ENCODE peak calls at places on chromosome 1, in seven cellular contexts. S, T, L, N, M, F and I are unnamed samples.

GRCh38 chr1:186315585-186315984 is 59.5 kb downstream of the TPR start:
- DNase-seq in T (no peak), L (no peak), N (no peak), S (no peak), F (no peak), M (no peak), I (no peak)

GRCh38 chr1:236657398-236657797 is 28.9 kb upstream of the ACTN2 start:
- DNase-seq in S (no peak), L (no peak), F (no peak), M (no peak), T (no peak), N (no peak), I (no peak)

GRCh38 chr1:167683641-167684502 is 37.9 kb upstream of the MPZL1 start:
- DNase-seq in S (peak), T (peak), N (peak), L (no peak), M (peak), F (no peak), I (peak)

GRCh38 chr1:183807549-183808168 is 2.7 kb downstream of the RGL1 start:
- DNase-seq in F (peak), N (peak), S (no peak), M (peak), L (no peak), T (no peak), I (peak)

GRCh38 chr1:167344605-167345385 is 124.1 kb downstream of the POU2F1 start:
- DNase-seq in T (no peak), S (no peak), F (no peak), M (no peak), L (no peak), N (peak), I (peak)

GRCh38 chr1:21664806-21665588 is 4.2 kb downstream of the RAP1GAP start:
- DNase-seq in T (no peak), S (no peak), F (no peak), L (no peak), N (no peak), M (no peak), I (no peak)

GRCh38 chr1:6028042-6028895 is 17.4 kb upstream of the KCNAB2 start:
- DNase-seq in N (no peak), L (no peak), M (no peak), F (no peak), T (no peak), S (no peak), I (peak)

GRCh38 chr1:12173631-12174121 is 6.9 kb downstream of the TNFRSF1B start:
- DNase-seq in N (no peak), S (no peak), F (no peak), L (no peak), T (peak), M (no peak), I (peak)

GRCh38 chr1:31954607-31955283 is 16.6 kb upstream of the PTP4A2 start:
- DNase-seq in L (peak), S (peak), N (peak), M (peak), F (peak), T (peak), I (peak)

GRCh38 chr1:247452447-247453039 is 5.4 kb downstream of the OR2B11 start:
- DNase-seq in T (no peak), L (no peak), M (no peak), S (peak), F (no peak), N (no peak), I (no peak)

GRCh38 chr1:224106568-224107281 is 7.2 kb upstream of the FBXO28 start:
- DNase-seq in L (peak), F (peak), S (peak), T (no peak), M (peak), N (peak), I (peak)

GRCh38 chr1:51346086-51346942 is 16.0 kb upstream of the TTC39A start:
- DNase-seq in S (no peak), N (no peak), F (no peak), T (no peak), M (no peak), L (no peak), I (no peak)

DNA sequence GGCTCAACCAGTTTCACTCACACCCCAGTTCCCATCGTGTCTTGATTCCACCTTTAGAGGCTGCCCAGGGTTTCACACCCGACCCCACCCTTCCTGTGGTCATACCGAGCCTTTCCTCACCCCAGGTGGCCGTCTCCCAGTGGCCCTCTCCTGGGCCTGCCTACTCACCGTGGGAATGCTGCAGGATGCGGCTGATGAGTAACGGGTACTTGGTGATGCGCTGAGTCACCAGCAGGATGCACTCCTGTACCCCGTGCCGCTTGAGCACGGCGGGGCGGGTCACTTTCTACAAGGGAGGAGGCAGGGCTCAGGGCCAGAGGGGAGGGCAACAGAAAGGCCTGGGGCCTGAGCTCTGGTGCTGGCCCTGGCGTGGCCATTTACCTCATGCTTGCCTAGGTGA is 16.4 kb downstream of the ARHGEF2 start:
- DNase-seq in S (no peak), T (peak), F (peak), L (peak), N (peak), M (peak), I (peak)
- H3K4me3 ChIP-seq in S (no peak), T (no peak), F (no peak), L (peak), N (no peak), M (no peak), I (no peak)

GRCh38 chr1:202204065-202204464 is 10.5 kb downstream of the LGR6 start:
- DNase-seq in N (no peak), L (no peak), F (no peak), T (no peak), S (peak), M (no peak), I (no peak)

GRCh38 chr1:202203238-202204039 is 9.8 kb downstream of the LGR6 start:
- DNase-seq in T (no peak), L (no peak), F (no peak), S (no peak), M (no peak), N (no peak), I (no peak)

GRCh38 chr1:202208458-202208857 is 14.9 kb downstream of the LGR6 start:
- DNase-seq in L (no peak), S (no peak), N (no peak), F (no peak), M (no peak), T (no peak), I (no peak)

GRCh38 chr1:202207292-202207691 is 13.7 kb downstream of the LGR6 start:
- DNase-seq in F (peak), M (peak), L (no peak), N (peak), T (peak), S (peak), I (peak)

DNA sequence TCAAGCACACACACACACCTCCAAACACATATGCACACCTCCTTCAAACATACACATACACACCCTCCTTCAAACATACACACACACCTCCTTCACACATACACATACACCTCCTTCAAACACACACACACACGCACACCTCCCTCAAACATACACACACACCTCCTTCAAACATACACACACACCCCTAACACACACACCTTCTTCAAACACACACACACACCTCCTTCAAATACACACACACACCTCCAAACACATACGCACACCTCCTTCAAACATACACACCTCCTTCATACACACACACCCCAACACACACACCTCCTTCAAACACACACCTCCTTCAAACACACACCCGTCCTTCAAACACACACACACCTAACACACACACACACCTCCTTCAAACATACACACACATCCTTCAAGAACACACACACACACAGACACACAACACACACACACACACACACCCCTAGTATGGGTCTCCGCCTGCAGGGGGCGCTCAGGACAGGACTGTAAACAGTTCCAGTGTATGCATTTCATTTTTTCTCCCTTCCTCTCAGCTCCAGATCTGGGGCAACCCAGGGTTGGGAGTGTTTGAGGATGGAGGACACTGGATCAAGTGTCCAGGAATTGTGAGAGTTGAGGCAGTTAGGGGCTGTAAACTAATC is 12.1 kb downstream of the LGR6 start:
- DNase-seq in T (no peak), M (no peak), N (no peak), L (no peak), S (peak), F (no peak), I (peak)
- TF ChIP-seq CTCF in T (no peak), M (peak), N (no peak), L (no peak), S (peak), F (no peak), I (peak)

DNA sequence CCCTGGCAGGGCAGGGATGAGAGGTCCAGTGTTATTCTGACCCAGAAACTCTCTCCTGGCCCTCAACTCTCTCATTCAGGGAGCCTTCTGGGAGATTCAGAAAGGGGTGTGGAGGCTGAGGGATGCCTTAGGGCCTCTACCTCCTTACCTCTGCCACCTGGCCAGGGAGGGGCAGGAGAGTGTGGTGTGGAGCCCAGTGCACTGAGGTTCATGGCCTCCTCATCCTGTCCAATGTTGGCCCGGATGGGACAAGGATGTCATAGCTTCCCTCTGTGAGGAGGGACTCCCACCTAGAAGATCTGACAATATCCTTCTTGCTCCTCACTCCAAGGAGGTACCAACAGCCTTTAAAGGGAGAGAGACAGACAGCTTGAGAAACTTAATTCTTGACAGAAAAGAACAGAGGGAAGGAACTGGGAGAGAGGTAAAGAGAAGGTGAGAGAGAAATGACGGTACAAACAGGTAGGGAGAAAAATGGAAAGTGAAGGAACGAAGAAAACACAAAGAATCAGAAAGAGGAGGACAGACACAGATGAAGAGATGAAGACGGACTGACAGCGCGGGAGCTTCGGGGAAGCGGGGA is 783 bp downstream of the BEND5 start:
- DNase-seq in L (no peak), N (no peak), S (no peak), F (no peak), M (no peak), T (no peak), I (no peak)
- H3K4me3 ChIP-seq in L (no peak), N (peak), S (peak), F (peak), M (peak), T (peak), I (no peak)

GRCh38 chr1:182015360-182015759 is 46.2 kb downstream of the ZNF648 start:
- DNase-seq in L (no peak), T (no peak), M (no peak), S (no peak), N (no peak), F (no peak), I (no peak)
- TF ChIP-seq CTCF in L (peak), T (no peak), M (no peak), S (peak), N (no peak), F (no peak), I (no peak)

GRCh38 chr1:45005761-45006160 is 5.4 kb downstream of the HECTD3 start:
- DNase-seq in S (no peak), T (no peak), M (no peak), N (no peak), F (no peak), L (no peak), I (no peak)
- H3K4me3 ChIP-seq in S (no peak), T (no peak), M (no peak), N (no peak), F (no peak), L (no peak), I (no peak)

DNA sequence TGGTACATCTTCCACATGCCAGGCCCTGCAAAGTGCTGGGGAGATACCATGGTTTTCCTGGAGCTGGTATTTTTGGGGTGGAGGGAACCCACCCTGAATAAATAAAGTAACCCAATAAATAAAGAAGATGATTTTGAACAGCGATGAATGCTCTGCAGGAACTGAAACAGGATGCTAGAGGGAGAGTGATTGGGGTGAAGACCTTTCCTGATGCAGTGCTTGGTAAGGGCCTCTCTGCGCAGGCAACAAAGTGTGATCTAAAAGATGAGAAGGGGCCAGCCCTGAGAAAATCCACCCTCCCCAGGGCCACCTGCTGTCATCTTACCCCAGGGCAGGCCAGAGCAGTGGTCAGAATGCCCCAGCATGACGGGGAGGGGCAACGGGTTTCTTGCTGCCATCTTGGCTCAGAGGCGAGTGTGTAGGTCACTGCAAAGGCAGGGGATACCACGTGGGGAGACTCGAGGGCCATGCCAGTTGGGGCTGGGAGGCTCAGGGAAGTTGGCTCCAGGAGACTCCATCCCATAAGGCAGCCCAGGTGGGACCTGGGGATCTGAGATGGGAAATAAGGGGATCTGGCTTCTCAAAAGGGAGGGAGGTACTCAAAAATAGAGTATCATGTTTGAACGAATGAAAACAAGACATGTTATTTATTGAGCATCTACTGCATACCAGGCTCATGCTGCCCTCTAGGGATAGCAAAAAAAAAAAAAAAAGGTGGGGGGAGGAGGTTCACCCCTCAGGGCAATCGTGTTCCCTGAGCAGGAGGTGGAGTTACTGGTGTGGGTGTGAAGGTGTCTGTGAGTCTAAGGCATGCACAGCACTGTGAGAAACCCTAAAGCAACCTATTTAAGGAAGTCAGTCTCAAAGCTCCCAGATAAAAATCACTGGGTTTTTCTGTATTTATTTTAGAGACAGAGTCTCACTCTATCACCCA is 2.8 kb downstream of the SRARP start:
- DNase-seq in F (peak), N (peak), T (no peak), S (no peak), L (no peak), M (peak), I (peak)
- TF ChIP-seq CTCF in F (peak), N (peak), T (no peak), S (no peak), L (peak), M (peak), I (peak)

GRCh38 chr1:229988534-229988933 is 78.5 kb upstream of the GALNT2 start:
- DNase-seq in L (no peak), N (no peak), T (no peak), M (no peak), F (no peak), S (no peak), I (no peak)
- H3K4me3 ChIP-seq in L (no peak), N (no peak), T (no peak), M (no peak), F (no peak), S (no peak), I (no peak)

DNA sequence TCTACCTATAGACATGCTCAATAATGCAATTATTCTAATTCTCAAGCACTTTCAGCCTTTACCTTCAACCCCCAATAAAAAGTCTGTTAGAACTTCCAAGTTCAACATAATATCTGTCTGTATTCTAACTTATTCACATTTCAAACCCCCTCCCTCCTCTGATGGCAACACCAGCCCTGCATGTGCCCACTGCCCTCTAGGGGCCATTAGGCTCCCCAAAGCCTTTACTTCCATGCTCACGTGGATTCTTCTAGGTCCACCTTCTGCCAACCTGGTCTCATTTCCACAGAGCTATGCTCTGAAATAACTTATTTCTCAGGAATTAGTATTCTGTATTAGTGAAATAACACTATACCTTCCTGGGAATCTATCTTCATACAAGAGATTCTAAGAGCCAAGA is 22.2 kb upstream of the KPRP start:
- DNase-seq in S (no peak), N (no peak), T (no peak), L (no peak), M (no peak), F (no peak), I (no peak)
- TF ChIP-seq CTCF in S (no peak), N (peak), T (no peak), L (peak), M (no peak), F (no peak), I (no peak)

GRCh38 chr1:25034736-25035522 is 104.9 kb upstream of the RUNX3 start:
- DNase-seq in S (no peak), F (no peak), N (no peak), L (no peak), M (no peak), T (no peak), I (no peak)
- H3K4me3 ChIP-seq in S (no peak), F (no peak), N (no peak), L (no peak), M (no peak), T (no peak), I (no peak)

GRCh38 chr1:26739251-26739914 is 43.6 kb downstream of the ARID1A start:
- DNase-seq in N (no peak), T (no peak), F (no peak), M (no peak), L (no peak), S (no peak), I (no peak)
- TF ChIP-seq CTCF in N (no peak), T (no peak), F (no peak), M (no peak), L (no peak), S (no peak), I (no peak)